ENCODE peak calls at places on chromosome 3, in five cellular contexts. G is ELF-1; Z is NCI-H1417 treated with DMSO at 0.1 percent for 48 hours; N is stimulated activated CD4-positive, alpha-beta T cell treated with anti-CD3 and anti-CD28 coated beads, Interleukin-1b, Interleukin-23, amount 100 ng/mL, for 1 hour; V is stimulated activated CD8-positive, alpha-beta memory T cell treated with anti-CD3 and anti-CD28 coated beads, Interleukin-15, amount 100 ng/mL, for 4 hours. J is an unnamed sample.

GRCh38 chr3:126147147-126147931 is 33.0 kb downstream of the ALDH1L1 start:
- DNase-seq in G (no peak), N (no peak), Z (no peak), V (no peak), J (no peak)

GRCh38 chr3:65173841-65174240 is 486.0 kb upstream of the ADAMTS9 start:
- DNase-seq in V (no peak), N (no peak), Z (no peak), G (no peak), J (no peak)

GRCh38 chr3:74426571-74426970 is 187.9 kb downstream of the CNTN3 start:
- DNase-seq in N (no peak), G (no peak), V (no peak), Z (no peak), J (no peak)

GRCh38 chr3:177357352-177358084 is 160.2 kb upstream of the TBL1XR1 start:
- DNase-seq in Z (no peak), G (peak; percentile 73), V (no peak), N (no peak), J (no peak)

GRCh38 chr3:105373383-105373782 is 6.7 kb downstream of the ALCAM start:
- DNase-seq in Z (no peak), G (no peak), N (no peak), V (no peak), J (no peak)

GRCh38 chr3:197520311-197521276 is 35.2 kb downstream of the BDH1 start:
- DNase-seq in N (no peak), G (peak; percentile 91), Z (no peak), V (no peak), J (no peak)

GRCh38 chr3:64129106-64129505 is 96.2 kb downstream of the PRICKLE2 start:
- DNase-seq in Z (no peak), G (no peak), V (no peak), N (no peak), J (no peak)

GRCh38 chr3:13229291-13229949 is 156.2 kb upstream of the IQSEC1 start:
- DNase-seq in G (peak; percentile 68), Z (no peak), V (no peak), N (no peak), J (no peak)

GRCh38 chr3:184908859-184909258 is 96.9 kb downstream of the VPS8 start:
- DNase-seq in G (peak; percentile 80), Z (no peak), V (no peak), N (no peak), J (no peak)

GRCh38 chr3:16318216-16318615 is 53.2 kb downstream of the OXNAD1 start:
- DNase-seq in G (no peak), N (no peak), Z (no peak), V (no peak), J (no peak)

GRCh38 chr3:8972614-8973013 is 9.3 kb upstream of the RAD18 start:
- DNase-seq in V (no peak), Z (no peak), G (no peak), N (no peak), J (no peak)

GRCh38 chr3:82001276-82001953 is 240.0 kb upstream of the GBE1 start:
- DNase-seq in G (no peak), Z (no peak), N (no peak), V (no peak), J (no peak)

GRCh38 chr3:38519000-38519399 is 22.9 kb downstream of the EXOG start:
- DNase-seq in G (no peak), N (no peak), Z (no peak), V (no peak), J (no peak)

GRCh38 chr3:150763841-150764483 is 993 bp upstream of the SIAH2 start:
- DNase-seq in N (no peak), V (no peak), G (peak; percentile 65), Z (peak; percentile 81), J (no peak)

GRCh38 chr3:29644261-29644660 is 363.4 kb downstream of the RBMS3 start:
- DNase-seq in G (no peak), V (no peak), Z (no peak), N (no peak), J (no peak)

GRCh38 chr3:168981396-168981795 is 682.1 kb downstream of the MECOM start:
- DNase-seq in N (no peak), Z (no peak), G (no peak), V (no peak), J (no peak)

GRCh38 chr3:45131201-45131600 is 15.0 kb downstream of the CDCP1 start:
- DNase-seq in N (no peak), G (no peak), V (no peak), Z (no peak), J (no peak)

GRCh38 chr3:196323723-196324122 is 5.7 kb upstream of the DYNLT2B start:
- DNase-seq in G (peak; percentile 67), Z (no peak), N (no peak), V (no peak), J (no peak)

GRCh38 chr3:11335056-11335608 is 62.9 kb downstream of the ATG7 start:
- DNase-seq in G (peak; percentile 17), N (no peak), V (no peak), Z (no peak), J (no peak)

GRCh38 chr3:87260270-87260669 is 16.1 kb downstream of the POU1F1 start:
- DNase-seq in Z (no peak), V (no peak), G (peak; percentile 13), N (no peak), J (no peak)

GRCh38 chr3:109346099-109346498 is 8.8 kb upstream of the DPPA4 start:
- DNase-seq in N (no peak), G (no peak), Z (no peak), V (no peak), J (no peak)

GRCh38 chr3:38029400-38030125 is at the start of gene PLCD1:
- DNase-seq in G (peak; percentile 81), Z (no peak), N (no peak), V (no peak), J (no peak)

GRCh38 chr3:8737301-8737700 is 3.7 kb downstream of the CAV3 start:
- DNase-seq in G (no peak), N (no peak), V (no peak), Z (no peak), J (no peak)

J was measured in cortex of kidney.